ENCODE peak calls at places on chromosomes 6 and 20, in six cellular contexts. K is HepG2, X is H1, P is K562, N is SK-N-SH, Y is GM12878. R is an unnamed sample.

GRCh38 chr6:64023693-64024092 is 388.1 kb downstream of the PHF3 start:
- DNase-seq in N (no peak), X (no peak), K (no peak), P (no peak), Y (no peak), R (no peak)

GRCh38 chr6:73085362-73085975 is 139.8 kb downstream of the KHDC1L start:
- DNase-seq in Y (peak; percentile 36), N (no peak), P (no peak), K (no peak), X (peak; percentile 50), R (no peak)

GRCh38 chr6:159804504-159804903 is 4.4 kb downstream of the PNLDC1 start:
- DNase-seq in X (no peak), P (no peak), K (no peak), Y (no peak), N (no peak), R (no peak)

GRCh38 chr20:25623225-25623735 is 534 bp downstream of the NANP start:
- DNase-seq in P (no peak), X (peak; percentile 66), K (peak; percentile 64), Y (peak; percentile 5), N (peak; percentile 60), R (peak; percentile 0)

GRCh38 chr6:19180348-19181073 is 656.7 kb upstream of the ID4 start:
- DNase-seq in X (no peak), N (no peak), K (no peak), Y (no peak), P (no peak), R (no peak)

GRCh38 chr6:85068221-85068620 is 303.8 kb upstream of the TBX18 start:
- DNase-seq in X (no peak), K (no peak), N (no peak), Y (no peak), P (no peak), R (no peak)

GRCh38 chr6:132624175-132624574 is at the start of gene TAAR2:
- DNase-seq in K (no peak), P (no peak), N (no peak), X (no peak), Y (no peak), R (no peak)

GRCh38 chr20:14337400-14338171 is at the start of gene FLRT3:
- DNase-seq in N (peak; percentile 63), P (no peak), K (peak; percentile 93), Y (peak; percentile 70), X (peak; percentile 58), R (peak; percentile 83)

GRCh38 chr6:159505140-159505922 is 187.7 kb downstream of the SOD2 start:
- DNase-seq in P (no peak), Y (no peak), N (no peak), K (no peak), X (no peak), R (no peak)

GRCh38 chr6:16955899-16956298 is 146.0 kb upstream of the STMND1 start:
- DNase-seq in N (no peak), K (no peak), X (no peak), P (no peak), Y (no peak), R (no peak)

GRCh38 chr6:28544211-28544610 is 18.5 kb downstream of the GPX5 start:
- DNase-seq in N (no peak), K (no peak), P (no peak), X (peak; percentile 54), Y (no peak), R (no peak)

GRCh38 chr6:11426571-11426970 is 111.0 kb upstream of the TMEM170B start:
- DNase-seq in X (no peak), P (no peak), Y (no peak), K (no peak), N (no peak), R (no peak)

GRCh38 chr6:329888-330691 is 37.8 kb downstream of the DUSP22 start:
- DNase-seq in P (peak; percentile 64), K (no peak), N (peak; percentile 45), Y (no peak), X (no peak), R (no peak)

GRCh38 chr6:25050356-25050755 is 114.6 kb upstream of the RIPOR2 start:
- DNase-seq in X (no peak), N (no peak), P (no peak), Y (no peak), K (no peak), R (no peak)

GRCh38 chr6:11556308-11556707 is 18.8 kb downstream of the TMEM170B start:
- DNase-seq in P (no peak), K (no peak), N (no peak), Y (no peak), X (peak; percentile 51), R (no peak)

GRCh38 chr20:20407891-20408805 is 40.2 kb downstream of the INSM1 start:
- DNase-seq in K (peak; percentile 22), N (peak; percentile 76), Y (no peak), P (no peak), X (no peak), R (peak; percentile 3)

GRCh38 chr6:81752969-81753708 is 658 bp upstream of the TENT5A start:
- DNase-seq in N (peak; percentile 93), P (peak; percentile 88), X (peak; percentile 69), Y (no peak), K (peak; percentile 80), R (peak; percentile 69)

GRCh38 chr20:17611540-17612286 is 41.8 kb downstream of the DSTN start:
- DNase-seq in Y (no peak), N (peak; percentile 43), P (no peak), K (peak; percentile 65), X (peak; percentile 70), R (peak; percentile 6)

GRCh38 chr20:35104685-35105295 is 12.2 kb upstream of the TRPC4AP start:
- DNase-seq in K (no peak), P (no peak), Y (no peak), X (no peak), N (no peak), R (no peak)

GRCh38 chr6:43942011-43942442 is 172.0 kb downstream of the VEGFA start:
- DNase-seq in X (no peak), P (no peak), N (peak; percentile 86), K (no peak), Y (no peak), R (no peak)

GRCh38 chr6:129351807-129352206 is 358.2 kb downstream of the ARHGAP18 start:
- DNase-seq in X (no peak), N (no peak), P (no peak), K (no peak), Y (no peak), R (no peak)

GRCh38 chr6:129356129-129356528 is 353.8 kb downstream of the ARHGAP18 start:
- DNase-seq in Y (no peak), P (no peak), X (no peak), N (no peak), K (no peak), R (no peak)

GRCh38 chr6:129350278-129350677 is 359.7 kb downstream of the ARHGAP18 start:
- DNase-seq in P (no peak), K (peak; percentile 46), Y (no peak), N (no peak), X (no peak), R (no peak)

GRCh38 chr6:129353067-129353466 is 356.9 kb downstream of the ARHGAP18 start:
- DNase-seq in K (no peak), Y (no peak), X (no peak), N (no peak), P (no peak), R (no peak)
- TF ChIP-seq SIN3A in K (no peak), Y (no peak), X (no peak), N (no peak), P (no peak), R (no peak)

DNA sequence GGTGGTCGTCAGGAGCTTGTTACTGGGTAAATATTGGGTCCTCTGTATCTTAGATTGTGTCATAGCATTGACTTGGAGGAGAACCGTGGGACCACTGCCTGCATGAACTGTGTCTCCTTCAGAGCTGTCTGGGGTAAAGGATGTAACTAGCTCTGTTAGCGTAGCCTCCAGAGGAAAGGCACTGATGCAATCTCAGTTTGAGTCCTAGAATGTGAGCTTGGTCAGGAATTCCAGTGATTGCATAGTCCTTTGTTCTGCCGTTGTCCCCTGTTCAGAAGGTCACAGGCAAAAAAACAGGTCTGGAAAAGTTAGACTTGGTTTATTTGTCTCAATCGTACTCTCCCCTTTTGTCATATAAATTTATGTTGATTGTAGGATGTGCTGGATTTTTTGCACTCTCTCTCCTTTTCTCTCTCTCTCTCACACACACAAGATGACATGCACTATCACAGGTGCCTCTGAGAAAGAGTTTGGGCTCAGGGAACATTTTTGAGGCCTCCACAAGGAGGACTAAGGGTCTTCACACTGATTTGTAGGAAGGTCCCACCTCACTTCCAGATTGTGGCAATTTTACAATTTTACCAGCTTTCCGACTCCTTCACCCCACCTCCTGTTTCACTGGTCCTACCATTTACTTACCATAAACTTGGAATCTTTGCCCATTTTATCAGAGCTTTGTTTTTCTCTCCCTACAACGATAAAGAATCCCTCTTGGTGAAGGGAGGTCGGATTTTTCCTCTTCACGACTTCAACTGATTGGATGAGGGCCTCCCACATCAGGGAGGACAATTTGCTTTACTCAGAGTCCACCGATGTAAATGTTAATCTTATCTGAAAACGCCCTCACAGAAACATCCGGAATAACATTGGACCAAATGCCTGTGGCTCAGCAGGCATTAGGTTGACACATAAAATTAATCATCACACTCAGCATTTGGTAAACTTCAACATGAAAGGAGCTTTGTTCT is 7.0 kb upstream of the DACT2 start:
- DNase-seq in P (no peak), K (peak; percentile 99), Y (no peak), N (no peak), X (peak; percentile 42), R (no peak)
- H3K9ac ChIP-seq in P (no peak overlapping the region), K (peak overlapping the region; percentile 77), Y (no peak overlapping the region), N (no peak overlapping the region), X (no peak overlapping the region), R (no peak overlapping the region)

GRCh38 chr6:110462884-110463481 is 13.4 kb downstream of the SLC22A16 start:
- DNase-seq in Y (no peak), K (no peak), N (no peak), P (no peak), X (no peak), R (no peak)
- H3K9me3 ChIP-seq in Y (no peaks in the 10 kb centered on the region), K (peaks cover 26% of the 10 kb centered on the region), N (no peaks in the 10 kb centered on the region), P (no peaks in the 10 kb centered on the region), X (peaks cover 7% of the 10 kb centered on the region), R (no peaks in the 10 kb centered on the region)

DNA sequence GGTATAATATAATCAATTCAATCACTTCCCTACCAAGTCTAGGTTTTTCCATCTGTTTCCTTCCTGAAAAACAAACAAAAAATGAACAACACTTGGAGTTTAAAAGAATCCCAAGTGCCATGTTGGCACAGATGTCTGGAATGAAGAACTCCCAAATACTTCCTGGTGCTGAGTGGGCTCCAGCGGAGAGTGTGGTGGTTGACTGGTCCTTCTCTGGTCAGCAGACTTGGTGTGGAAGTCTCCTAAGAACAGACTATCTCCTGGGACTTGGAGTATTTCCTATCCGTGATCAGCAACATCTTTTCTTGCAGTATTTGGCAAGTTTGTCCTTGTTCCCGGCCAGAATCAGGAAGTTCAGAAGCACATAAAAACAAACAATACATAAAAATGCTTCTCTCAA is 154.2 kb downstream of the MTFR2 start:
- DNase-seq in X (no peak), K (no peak), N (no peak), P (no peak), Y (no peak), R (no peak)
- TF ChIP-seq SIN3A in X (no peak), K (no peak), N (no peak), P (no peak), Y (no peak), R (no peak)

DNA sequence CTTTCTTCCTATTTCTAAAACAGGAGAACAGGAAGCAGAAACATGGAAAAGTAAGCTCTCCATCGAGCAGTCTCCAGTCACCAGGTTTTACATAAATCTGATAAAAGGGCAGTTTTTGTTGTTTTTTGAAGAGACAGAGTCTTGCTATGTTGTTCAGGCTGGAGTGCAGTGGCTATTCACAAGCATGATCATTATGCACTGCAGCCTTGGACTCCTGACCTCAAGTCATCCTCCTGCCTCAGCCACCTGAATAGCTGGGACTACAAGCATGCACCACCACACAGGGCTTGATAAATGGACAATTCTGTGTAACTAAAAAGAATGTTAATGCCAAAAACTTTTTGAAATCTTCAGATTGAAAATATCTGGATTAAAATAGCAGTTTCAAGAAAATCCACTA is 23.8 kb downstream of the SAMHD1 start:
- DNase-seq in N (no peak), Y (no peak), X (no peak), P (no peak), K (peak; percentile 80), R (no peak)
- H3K9ac ChIP-seq in N (no peak overlapping the region), Y (no peak overlapping the region), X (no peak overlapping the region), P (no peak overlapping the region), K (no peak overlapping the region), R (no peak overlapping the region)

R was measured in HCT116.